ENCODE peak calls at places on chromosomes 3 and 15, in five cellular contexts. One of them, this sample, is unnamed.

GRCh38 chr3:55439657-55440405 is 47.3 kb downstream of the WNT5A start:
- DNase-seq in cardiac fibroblast: no peak
- DNase-seq in WTC11: no peak
- DNase-seq in cardiac muscle cell: no peak
- DNase-seq in lower leg skin: no peak
- DNase-seq in this sample: no peak

GRCh38 chr3:58052373-58053273 is 44.4 kb downstream of the FLNB start:
- DNase-seq in cardiac fibroblast: peak
- DNase-seq in WTC11: no peak
- DNase-seq in cardiac muscle cell: peak
- DNase-seq in lower leg skin: peak
- DNase-seq in this sample: no peak

GRCh38 chr3:54188176-54188791 is 65.9 kb downstream of the CACNA2D3 start:
- DNase-seq in cardiac fibroblast: peak
- DNase-seq in WTC11: peak
- DNase-seq in cardiac muscle cell: peak
- DNase-seq in lower leg skin: no peak
- DNase-seq in this sample: no peak

GRCh38 chr3:133384331-133385027 is 15.4 kb upstream of the BFSP2 start:
- DNase-seq in cardiac fibroblast: peak
- DNase-seq in WTC11: peak
- DNase-seq in cardiac muscle cell: peak
- DNase-seq in lower leg skin: no peak
- DNase-seq in this sample: peak

GRCh38 chr3:122458992-122459391 is 43.1 kb upstream of the WDR5B start:
- DNase-seq in cardiac fibroblast: peak
- DNase-seq in WTC11: no peak
- DNase-seq in cardiac muscle cell: peak
- DNase-seq in lower leg skin: no peak
- DNase-seq in this sample: no peak

GRCh38 chr15:68375716-68376220 is 56.2 kb downstream of the ITGA11 start:
- DNase-seq in cardiac fibroblast: no peak
- DNase-seq in WTC11: no peak
- DNase-seq in cardiac muscle cell: no peak
- DNase-seq in lower leg skin: peak
- DNase-seq in this sample: no peak

GRCh38 chr3:127217594-127218456 is 24.9 kb downstream of the PRR23E start:
- DNase-seq in cardiac fibroblast: peak
- DNase-seq in WTC11: no peak
- DNase-seq in cardiac muscle cell: peak
- DNase-seq in lower leg skin: no peak
- DNase-seq in this sample: no peak

GRCh38 chr15:42832577-42832976 is 88.0 kb downstream of the TTBK2 start:
- DNase-seq in cardiac fibroblast: peak
- DNase-seq in WTC11: no peak
- DNase-seq in cardiac muscle cell: peak
- DNase-seq in lower leg skin: no peak
- DNase-seq in this sample: no peak

GRCh38 chr15:68352401-68353062 is 75.0 kb downstream of the FEM1B start:
- DNase-seq in cardiac fibroblast: peak
- DNase-seq in WTC11: no peak
- DNase-seq in cardiac muscle cell: peak
- DNase-seq in lower leg skin: peak
- DNase-seq in this sample: no peak

GRCh38 chr3:72171946-72172345 is 387.0 kb upstream of the PROK2 start:
- DNase-seq in cardiac fibroblast: no peak
- DNase-seq in WTC11: no peak
- DNase-seq in cardiac muscle cell: peak
- DNase-seq in lower leg skin: no peak
- DNase-seq in this sample: no peak

GRCh38 chr15:60326824-60327654 is 70.7 kb downstream of the ANXA2 start:
- DNase-seq in cardiac fibroblast: peak
- DNase-seq in WTC11: no peak
- DNase-seq in cardiac muscle cell: peak
- DNase-seq in lower leg skin: no peak
- DNase-seq in this sample: no peak

GRCh38 chr15:52021128-52021671 is 2.2 kb downstream of the MAPK6 start:
- DNase-seq in cardiac fibroblast: peak
- DNase-seq in WTC11: no peak
- DNase-seq in cardiac muscle cell: peak
- DNase-seq in lower leg skin: peak
- DNase-seq in this sample: no peak

GRCh38 chr15:71588746-71589145 is 221.6 kb upstream of the NR2E3 start:
- DNase-seq in cardiac fibroblast: peak
- DNase-seq in WTC11: no peak
- DNase-seq in cardiac muscle cell: peak
- DNase-seq in lower leg skin: no peak
- DNase-seq in this sample: no peak

GRCh38 chr3:149273096-149273751 is 51.6 kb upstream of the CP start:
- DNase-seq in cardiac fibroblast: peak
- DNase-seq in WTC11: peak
- DNase-seq in cardiac muscle cell: peak
- DNase-seq in lower leg skin: peak
- DNase-seq in this sample: no peak

GRCh38 chr15:70964058-70964457 is 71.4 kb downstream of the LRRC49 start:
- DNase-seq in cardiac fibroblast: peak
- DNase-seq in WTC11: no peak
- DNase-seq in cardiac muscle cell: no peak
- DNase-seq in lower leg skin: no peak
- DNase-seq in this sample: no peak

GRCh38 chr3:6921041-6921440 is 60.1 kb downstream of the GRM7 start:
- DNase-seq in cardiac fibroblast: no peak
- DNase-seq in WTC11: no peak
- DNase-seq in cardiac muscle cell: no peak
- DNase-seq in lower leg skin: no peak
- DNase-seq in this sample: no peak

GRCh38 chr3:133575121-133575520 is 1.6 kb downstream of the CDV3 start:
- DNase-seq in cardiac fibroblast: peak
- DNase-seq in WTC11: no peak
- DNase-seq in cardiac muscle cell: no peak
- DNase-seq in lower leg skin: no peak
- DNase-seq in this sample: no peak

GRCh38 chr3:112338021-112338726 is 5.2 kb downstream of the CD200 start:
- DNase-seq in cardiac fibroblast: peak
- DNase-seq in WTC11: no peak
- DNase-seq in cardiac muscle cell: no peak
- DNase-seq in lower leg skin: no peak
- DNase-seq in this sample: no peak

GRCh38 chr15:36579792-36580431 is 486 bp downstream of the CDIN1 start:
- DNase-seq in cardiac fibroblast: no peak
- DNase-seq in WTC11: no peak
- DNase-seq in cardiac muscle cell: no peak
- DNase-seq in lower leg skin: peak
- DNase-seq in this sample: no peak

GRCh38 chr3:186035277-186035676 is 73.6 kb downstream of the ETV5 start:
- DNase-seq in cardiac fibroblast: peak
- DNase-seq in WTC11: no peak
- DNase-seq in cardiac muscle cell: peak
- DNase-seq in lower leg skin: no peak
- DNase-seq in this sample: no peak

GRCh38 chr3:185409957-185410356 is 47.0 kb downstream of the MAP3K13 start:
- DNase-seq in cardiac fibroblast: no peak
- DNase-seq in WTC11: peak
- DNase-seq in cardiac muscle cell: no peak
- DNase-seq in lower leg skin: no peak
- DNase-seq in this sample: peak

GRCh38 chr3:71251156-71251775 is 332.3 kb downstream of the FOXP1 start:
- DNase-seq in cardiac fibroblast: peak
- DNase-seq in WTC11: no peak
- DNase-seq in cardiac muscle cell: peak
- DNase-seq in lower leg skin: no peak
- DNase-seq in this sample: no peak

GRCh38 chr3:137039570-137039969 is 81.8 kb downstream of the IL20RB start:
- DNase-seq in cardiac fibroblast: peak
- DNase-seq in WTC11: no peak
- DNase-seq in cardiac muscle cell: peak
- DNase-seq in lower leg skin: no peak
- DNase-seq in this sample: no peak

GRCh38 chr15:53837263-53837662 is 77.8 kb upstream of the WDR72 start:
- DNase-seq in cardiac fibroblast: no peak
- DNase-seq in WTC11: no peak
- DNase-seq in cardiac muscle cell: no peak
- DNase-seq in lower leg skin: no peak
- DNase-seq in this sample: no peak

DNA sequence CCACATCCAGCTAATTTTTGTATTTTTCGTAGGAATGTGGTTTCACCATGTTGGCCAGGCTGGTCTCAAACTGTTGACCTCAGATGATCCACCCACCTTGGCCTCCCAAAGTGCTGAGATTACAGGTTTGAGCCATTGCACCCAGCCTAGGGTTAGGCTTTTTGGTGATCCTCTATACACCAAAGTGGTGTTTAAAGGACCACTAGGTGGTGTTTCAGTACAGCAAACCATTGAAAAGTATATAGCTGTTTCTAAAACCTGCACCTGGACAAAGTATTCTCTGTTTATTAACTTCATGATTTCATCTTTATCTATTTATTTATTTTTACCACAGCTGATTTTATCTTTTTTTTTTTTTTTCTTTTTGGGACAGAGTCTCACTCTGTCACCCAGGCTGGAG is 68.4 kb downstream of the MINDY2 start:
- DNase-seq in cardiac fibroblast: peak
- DNase-seq in WTC11: no peak
- DNase-seq in cardiac muscle cell: peak
- DNase-seq in lower leg skin: no peak
- DNase-seq in this sample: no peak
- TF ChIP-seq CTCF in cardiac fibroblast: peak
- TF ChIP-seq CTCF in WTC11: no peak
- TF ChIP-seq CTCF in cardiac muscle cell: peak
- TF ChIP-seq CTCF in lower leg skin: no peak
- TF ChIP-seq CTCF in this sample: no peak

GRCh38 chr3:3170998-3171397 is 8.5 kb downstream of the CRBN start:
- DNase-seq in cardiac fibroblast: peak
- DNase-seq in WTC11: no peak
- DNase-seq in cardiac muscle cell: peak
- DNase-seq in lower leg skin: no peak
- DNase-seq in this sample: no peak
- TF ChIP-seq CTCF in cardiac fibroblast: peak
- TF ChIP-seq CTCF in WTC11: no peak
- TF ChIP-seq CTCF in cardiac muscle cell: peak
- TF ChIP-seq CTCF in lower leg skin: no peak
- TF ChIP-seq CTCF in this sample: peak

GRCh38 chr3:134650431-134651346 is at the start of gene KY:
- DNase-seq in cardiac fibroblast: peak
- DNase-seq in WTC11: peak
- DNase-seq in cardiac muscle cell: peak
- DNase-seq in lower leg skin: peak
- DNase-seq in this sample: peak
- TF ChIP-seq CTCF in cardiac fibroblast: no peak
- TF ChIP-seq CTCF in WTC11: no peak
- TF ChIP-seq CTCF in cardiac muscle cell: peak
- TF ChIP-seq CTCF in lower leg skin: no peak
- TF ChIP-seq CTCF in this sample: no peak

GRCh38 chr3:188539631-188540194 is 385.8 kb downstream of the LPP start:
- DNase-seq in cardiac fibroblast: no peak
- DNase-seq in WTC11: no peak
- DNase-seq in cardiac muscle cell: no peak
- DNase-seq in lower leg skin: no peak
- DNase-seq in this sample: no peak

GRCh38 chr3:188544012-188544411 is 390.1 kb downstream of the LPP start:
- DNase-seq in cardiac fibroblast: no peak
- DNase-seq in WTC11: no peak
- DNase-seq in cardiac muscle cell: no peak
- DNase-seq in lower leg skin: no peak
- DNase-seq in this sample: no peak

GRCh38 chr3:188546835-188547670 is 393.1 kb downstream of the LPP start:
- DNase-seq in cardiac fibroblast: peak
- DNase-seq in WTC11: no peak
- DNase-seq in cardiac muscle cell: peak
- DNase-seq in lower leg skin: no peak
- DNase-seq in this sample: no peak

GRCh38 chr3:188542196-188542595 is 388.2 kb downstream of the LPP start:
- DNase-seq in cardiac fibroblast: no peak
- DNase-seq in WTC11: no peak
- DNase-seq in cardiac muscle cell: no peak
- DNase-seq in lower leg skin: no peak
- DNase-seq in this sample: no peak
- TF ChIP-seq CTCF in cardiac fibroblast: no peak
- TF ChIP-seq CTCF in WTC11: no peak
- TF ChIP-seq CTCF in cardiac muscle cell: no peak
- TF ChIP-seq CTCF in lower leg skin: no peak
- TF ChIP-seq CTCF in this sample: no peak

GRCh38 chr15:98012354-98012753 is 51.9 kb downstream of the ARRDC4 start:
- DNase-seq in cardiac fibroblast: no peak
- DNase-seq in WTC11: no peak
- DNase-seq in cardiac muscle cell: no peak
- DNase-seq in lower leg skin: no peak
- DNase-seq in this sample: no peak
- TF ChIP-seq CTCF in cardiac fibroblast: no peak
- TF ChIP-seq CTCF in WTC11: no peak
- TF ChIP-seq CTCF in cardiac muscle cell: no peak
- TF ChIP-seq CTCF in lower leg skin: no peak
- TF ChIP-seq CTCF in this sample: no peak

This sample was measured in glutamatergic neuron.